ENCODE peak calls at places on chromosome 15, in six cellular contexts. S is stimulated activated CD4-positive, alpha-beta T cell treated with anti-CD3 and anti-CD28 coated beads, Interleukin-2, amount 100 ng/mL, for 48 hours; G is Ammon's horn; U is WERI-Rb-1; Q is GM12891; D is upper lobe of right lung. Z is an unnamed sample.
A peak's percentile ranks its signal among the peaks of the same experiment; 100 is the strongest.

GRCh38 chr15:33934896-33935295 is 33.4 kb upstream of the CHRM5 start:
- DNase-seq in S (no peak), G (no peak), U (no peak), Q (no peak), D (no peak), Z (no peak)

GRCh38 chr15:69782809-69783208 is 314.9 kb downstream of the TLE3 start:
- DNase-seq in S (no peak), G (no peak), U (peak; percentile 26), Q (no peak), D (no peak), Z (no peak)

GRCh38 chr15:70058642-70059360 is 38.9 kb downstream of the TLE3 start:
- DNase-seq in S (no peak), G (no peak), U (no peak), Q (no peak), D (no peak), Z (no peak)

GRCh38 chr15:51379390-51379789 is 37.9 kb downstream of the GLDN start:
- DNase-seq in S (no peak), G (no peak), U (no peak), Q (no peak), D (no peak), Z (no peak)

GRCh38 chr15:34496616-34497015 is 59.0 kb upstream of the GOLGA8A start:
- DNase-seq in S (no peak), G (no peak), U (no peak), Q (no peak), D (no peak), Z (no peak)

GRCh38 chr15:45665261-45665660 is 30.4 kb downstream of the SQOR start:
- DNase-seq in S (no peak), G (no peak), U (no peak), Q (no peak), D (no peak), Z (no peak)

GRCh38 chr15:70252056-70252935 is 154.6 kb upstream of the TLE3 start:
- DNase-seq in S (no peak), G (peak; percentile 28), U (no peak), Q (no peak), D (peak; percentile 45), Z (no peak)

GRCh38 chr15:72078887-72079286 is 39.1 kb downstream of the MYO9A start:
- DNase-seq in S (no peak), G (no peak), U (no peak), Q (peak; percentile 13), D (no peak), Z (no peak)

GRCh38 chr15:62559049-62559733 is 394.1 kb upstream of the C2CD4B start:
- DNase-seq in S (no peak), G (peak; percentile 7), U (no peak), Q (no peak), D (no peak), Z (no peak)

GRCh38 chr15:68310178-68310810 is 32.7 kb downstream of the FEM1B start:
- DNase-seq in S (no peak), G (no peak), U (no peak), Q (no peak), D (no peak), Z (no peak)

GRCh38 chr15:70559223-70559823 is 204.0 kb downstream of the UACA start:
- DNase-seq in S (peak; percentile 48), G (peak; percentile 40), U (no peak), Q (peak; percentile 49), D (no peak), Z (no peak)

GRCh38 chr15:92901053-92901761 is 1.1 kb downstream of the CHD2 start:
- DNase-seq in S (no peak), G (no peak), U (no peak), Q (no peak), D (no peak), Z (no peak)

GRCh38 chr15:83110361-83110760 is 2.9 kb downstream of the TM6SF1 start:
- DNase-seq in S (no peak), G (no peak), U (no peak), Q (no peak), D (no peak), Z (no peak)

GRCh38 chr15:35349916-35350315 is 196.0 kb downstream of the DPH6 start:
- DNase-seq in S (no peak), G (no peak), U (no peak), Q (no peak), D (no peak), Z (no peak)

GRCh38 chr15:71110800-71111565 is 4.3 kb upstream of the THSD4 start:
- DNase-seq in S (no peak), G (no peak), U (no peak), Q (no peak), D (no peak), Z (no peak)

GRCh38 chr15:37071134-37071533 is 29.2 kb downstream of the MEIS2 start:
- DNase-seq in S (no peak), G (no peak), U (no peak), Q (no peak), D (no peak), Z (no peak)

GRCh38 chr15:73464602-73465001 is 21.6 kb downstream of the REC114 start:
- DNase-seq in S (no peak), G (no peak), U (no peak), Q (peak; percentile 11), D (no peak), Z (no peak)